ENCODE peak calls at places on chromosomes 4 and X, in seven cellular contexts. A is colonic mucosa; R is lower lobe of right lung; N is mammary epithelial cell; E is HAP-1; M is naive thymus-derived CD4-positive, alpha-beta T cell; T is psoas muscle. W is an unnamed sample. For H3K9me3, the result is how much of the 10 kb centered on the place peaks cover.

GRCh38 chr4:187128226-187128625 is 404.6 kb upstream of the FAT1 start:
- DNase-seq in A (no peak), R (no peak), N (peak), E (no peak), M (no peak), T (no peak), W (peak)

GRCh38 chr4:100372432-100372831 is 145.4 kb downstream of the EMCN start:
- DNase-seq in A (no peak), R (no peak), N (no peak), E (peak), M (no peak), T (no peak), W (no peak)

GRCh38 chr4:173937871-173938270 is 345.6 kb downstream of the FBXO8 start:
- DNase-seq in A (no peak), R (no peak), N (no peak), E (no peak), M (no peak), T (no peak), W (no peak)

GRCh38 chrX:153441296-153441695 is 4.6 kb downstream of the TREX2 start:
- DNase-seq in A (no peak), R (no peak), N (peak), E (no peak), M (no peak), T (no peak), W (no peak)

GRCh38 chr4:140609548-140610425 is 41.0 kb upstream of the UCP1 start:
- DNase-seq in A (no peak), R (no peak), N (peak), E (peak), M (no peak), T (no peak), W (peak)

GRCh38 chrX:47243351-47243750 is 10.5 kb downstream of the USP11 start:
- DNase-seq in A (no peak), R (no peak), N (no peak), E (no peak), M (no peak), T (no peak), W (no peak)

GRCh38 chr4:4613641-4614286 is 71.9 kb upstream of the STX18 start:
- DNase-seq in A (no peak), R (no peak), N (no peak), E (no peak), M (no peak), T (no peak), W (no peak)

GRCh38 chr4:10051536-10052135 is 30.3 kb upstream of the SLC2A9 start:
- DNase-seq in A (no peak), R (no peak), N (no peak), E (no peak), M (no peak), T (no peak), W (no peak)

GRCh38 chr4:183620421-183620820 is 38.6 kb downstream of the RWDD4 start:
- DNase-seq in A (no peak), R (no peak), N (no peak), E (no peak), M (no peak), T (no peak), W (no peak)

GRCh38 chr4:124940387-124940786 is 227.9 kb upstream of the ANKRD50 start:
- DNase-seq in A (no peak), R (no peak), N (peak), E (no peak), M (no peak), T (no peak), W (peak)

GRCh38 chr4:96448315-96448872 is 608.5 kb downstream of the PDHA2 start:
- DNase-seq in A (no peak), R (no peak), N (no peak), E (no peak), M (no peak), T (no peak), W (no peak)

GRCh38 chrX:136954930-136955329 is 74.4 kb upstream of the RBMX start:
- DNase-seq in A (no peak), R (no peak), N (peak), E (no peak), M (no peak), T (no peak), W (peak)

GRCh38 chr4:137707626-137708025 is 175.3 kb upstream of the PCDH18 start:
- DNase-seq in A (no peak), R (no peak), N (peak), E (no peak), M (no peak), T (no peak), W (peak)

GRCh38 chr4:4254666-4255065 is 6.6 kb upstream of the TMEM128 start:
- DNase-seq in A (no peak), R (no peak), N (no peak), E (no peak), M (no peak), T (no peak), W (no peak)

GRCh38 chr4:48680848-48681568 is 99.1 kb downstream of the FRYL start:
- DNase-seq in A (peak), R (no peak), N (no peak), E (no peak), M (no peak), T (no peak), W (no peak)
- H3K4me3 ChIP-seq in A (peak), R (no peak), N (no peak), E (no peak), M (no peak), T (no peak), W (no peak)

GRCh38 chrX:67574696-67575095 is 30.9 kb downstream of the AR start:
- DNase-seq in A (no peak), R (no peak), N (no peak), E (no peak), M (no peak), T (no peak), W (peak)
- H3K9me3 ChIP-seq in A (under half), R (under half), N (under half), E (under half), M (under half), T (under half), W (under half)

GRCh38 chr4:48375651-48376291 is 34.4 kb downstream of the SLAIN2 start:
- DNase-seq in A (peak), R (no peak), N (peak), E (peak), M (no peak), T (no peak), W (peak)
- H3K4me3 ChIP-seq in A (no peak), R (no peak), N (no peak), E (no peak), M (no peak), T (no peak), W (no peak)

DNA sequence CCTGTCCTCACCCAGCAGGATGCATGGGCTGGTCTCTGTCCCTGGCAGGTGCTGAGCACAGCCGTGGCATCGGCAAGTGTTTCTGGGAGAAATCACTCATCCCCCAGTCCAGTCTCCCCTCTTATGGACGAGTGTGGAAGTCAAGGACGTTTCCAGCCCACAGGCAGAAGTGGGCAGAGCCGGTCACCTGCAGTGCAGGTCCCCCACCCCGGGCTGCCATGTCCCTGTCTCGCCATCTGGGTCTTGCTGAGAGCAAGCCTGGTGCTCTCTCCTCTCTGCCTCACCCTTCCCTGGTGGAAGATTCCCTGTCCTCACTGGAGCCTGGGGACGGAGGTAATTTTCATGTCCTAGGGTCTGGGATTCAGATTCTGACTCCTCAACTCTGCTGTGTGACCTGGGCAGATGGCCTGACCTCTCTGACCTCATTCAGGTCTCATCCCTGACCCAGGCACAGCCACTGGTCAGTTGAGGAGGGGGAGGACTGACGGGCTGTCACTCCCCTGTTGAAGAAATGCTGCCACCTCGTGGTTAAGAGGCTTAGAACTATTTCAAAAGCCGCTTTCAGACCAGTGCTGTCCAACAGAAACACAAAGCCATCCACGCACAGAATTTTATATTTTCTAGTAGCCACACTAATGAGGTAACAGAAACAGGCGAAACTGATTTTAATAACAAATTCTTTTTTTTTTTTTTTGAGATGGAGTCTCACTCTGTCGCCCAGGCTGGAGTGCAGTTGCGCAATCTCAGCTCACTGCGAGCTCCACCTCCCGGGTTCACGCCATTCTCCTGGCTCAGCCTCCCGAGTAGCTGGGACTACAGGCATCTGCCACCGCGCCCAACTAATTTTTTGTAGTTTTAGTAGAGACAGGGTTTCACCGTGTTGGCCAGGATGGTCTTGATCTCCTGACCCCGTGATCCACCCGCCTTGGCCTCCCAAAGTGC is 1.8 kb downstream of the CPZ start:
- DNase-seq in A (peak), R (no peak), N (peak), E (peak), M (no peak), T (no peak), W (peak)
- H3K9me3 ChIP-seq in A (under half), R (under half), N (under half), E (under half), M (under half), T (under half), W (under half)

GRCh38 chr4:41509411-41510008 is 28.4 kb upstream of the LIMCH1 start:
- DNase-seq in A (no peak), R (no peak), N (no peak), E (no peak), M (no peak), T (no peak), W (no peak)
- H3K4me3 ChIP-seq in A (no peak), R (no peak), N (no peak), E (no peak), M (no peak), T (no peak), W (no peak)

GRCh38 chr4:26161030-26161824 is 159.6 kb upstream of the RBPJ start:
- DNase-seq in A (no peak), R (no peak), N (no peak), E (peak), M (no peak), T (no peak), W (no peak)
- H3K9me3 ChIP-seq in A (under half), R (under half), N (under half), E (under half), M (under half), T (under half), W (under half)

DNA sequence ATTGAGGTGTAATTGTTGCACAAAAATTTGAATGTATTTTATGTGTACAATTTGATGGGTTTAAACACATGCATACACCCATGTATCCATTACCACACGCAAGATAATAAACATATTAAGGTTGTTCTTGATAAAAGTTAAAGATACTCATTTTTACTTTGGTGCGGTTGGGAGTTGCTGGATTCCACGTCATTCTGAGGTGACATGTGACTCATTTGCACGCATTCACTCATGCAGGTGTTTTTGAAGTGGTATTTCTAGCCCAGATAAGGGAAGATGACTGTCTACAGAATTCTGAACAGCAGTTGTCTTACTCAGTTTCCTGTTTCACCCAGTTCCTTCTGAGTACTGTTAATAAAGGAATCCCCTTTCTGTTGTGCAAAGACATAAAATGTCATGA is 142.0 kb downstream of the RTL3 start:
- DNase-seq in A (no peak), R (no peak), N (peak), E (no peak), M (peak), T (no peak), W (peak)
- H3K4me3 ChIP-seq in A (no peak), R (no peak), N (no peak), E (no peak), M (no peak), T (no peak), W (no peak)

DNA sequence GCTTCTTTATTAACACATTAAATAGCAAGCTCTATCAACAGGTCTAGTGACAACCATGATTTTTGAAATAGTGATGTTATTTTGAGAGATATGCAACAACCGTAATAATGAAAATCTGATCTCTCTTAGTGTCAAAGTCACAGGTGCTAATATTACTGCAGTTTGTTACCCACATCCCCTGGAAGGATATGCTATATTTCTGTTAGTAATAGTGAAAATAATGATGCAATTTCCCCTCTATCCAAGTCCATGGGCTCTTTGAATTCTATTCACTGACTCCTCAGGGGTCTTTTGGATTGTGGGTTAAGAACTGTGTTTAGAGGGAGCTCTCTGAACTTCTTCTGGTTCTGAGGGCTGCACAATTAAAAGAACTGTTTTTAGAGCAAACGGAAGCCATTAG is 3.0 kb upstream of the HSD17B10 start:
- DNase-seq in A (no peak), R (no peak), N (no peak), E (no peak), M (no peak), T (no peak), W (no peak)
- H3K9me3 ChIP-seq in A (under half), R (under half), N (under half), E (under half), M (under half), T (under half), W (under half)

DNA sequence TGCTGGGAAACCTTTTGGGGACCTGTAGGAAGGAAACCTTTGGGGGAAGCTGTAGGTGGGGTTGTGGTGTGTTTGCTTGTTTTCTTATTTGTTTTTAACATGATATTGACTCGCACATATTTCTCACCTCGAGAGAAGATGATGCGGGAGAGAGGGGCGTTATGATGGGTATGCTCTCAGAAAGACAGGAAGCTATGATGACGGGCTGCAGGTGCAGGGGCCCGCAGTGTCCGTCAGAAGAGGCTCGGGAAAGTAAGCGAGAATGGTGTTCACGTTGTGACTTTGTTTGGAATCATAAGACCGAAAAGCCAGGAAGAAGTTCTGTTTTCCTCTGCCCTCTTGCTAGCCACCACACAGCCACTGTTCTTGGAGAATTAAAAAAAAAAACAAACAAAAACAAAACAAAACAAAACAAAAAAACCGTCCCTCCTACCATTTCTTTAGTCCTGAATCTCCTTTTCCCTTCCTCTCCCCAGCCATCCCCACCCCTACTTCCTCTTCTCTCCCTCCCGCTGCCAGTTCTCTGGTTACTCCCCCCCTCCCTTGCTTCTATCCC is 369 bp upstream of the BMP3 start:
- DNase-seq in A (no peak), R (no peak), N (no peak), E (peak), M (no peak), T (no peak), W (no peak)
- H3K4me3 ChIP-seq in A (peak), R (peak), N (no peak), E (no peak), M (no peak), T (peak), W (peak)

W was measured in astrocyte.